ENCODE peak calls at places on chromosomes 3 and 15, in four cellular contexts. R, E, Z and U are unnamed samples.

GRCh38 chr3:132231633-132232032 is 85.6 kb upstream of the ACP3 start:
- DNase-seq in R (no peak), E (no peak), Z (no peak), U (peak)

GRCh38 chr15:78037328-78037727 is 40.2 kb downstream of the TBC1D2B start:
- DNase-seq in R (no peak), E (no peak), Z (no peak), U (no peak)

GRCh38 chr3:69297525-69297924 is 88.4 kb downstream of the FRMD4B start:
- DNase-seq in R (no peak), E (no peak), Z (no peak), U (no peak)

GRCh38 chr15:28269097-28269496 is 52.9 kb downstream of the HERC2 start:
- DNase-seq in R (no peak), E (no peak), Z (no peak), U (no peak)

GRCh38 chr3:105594219-105594618 is 227.5 kb downstream of the ALCAM start:
- DNase-seq in R (no peak), E (no peak), Z (no peak), U (no peak)

GRCh38 chr3:14266361-14266760 is 87.7 kb downstream of the LSM3 start:
- DNase-seq in R (no peak), E (no peak), Z (no peak), U (no peak)

GRCh38 chr3:113910966-113911365 is 36.8 kb upstream of the ZDHHC23 start:
- DNase-seq in R (no peak), E (no peak), Z (no peak), U (no peak)

GRCh38 chr15:68612979-68613740 is 34.4 kb downstream of the CORO2B start:
- DNase-seq in R (peak), E (no peak), Z (no peak), U (no peak)

GRCh38 chr3:52810923-52811322 is 16.3 kb downstream of the ITIH3 start:
- DNase-seq in R (no peak), E (no peak), Z (no peak), U (no peak)

GRCh38 chr15:73691398-73691797 is 7.2 kb downstream of the CD276 start:
- DNase-seq in R (peak), E (no peak), Z (no peak), U (peak)

GRCh38 chr3:186275436-186275835 is 86.6 kb downstream of the DGKG start:
- DNase-seq in R (no peak), E (no peak), Z (no peak), U (no peak)

GRCh38 chr3:38978729-38979128 is 73.0 kb downstream of the SCN11A start:
- DNase-seq in R (no peak), E (no peak), Z (no peak), U (no peak)

GRCh38 chr3:124965413-124965812 is 30.9 kb upstream of the MUC13 start:
- DNase-seq in R (no peak), E (no peak), Z (peak), U (no peak)

GRCh38 chr15:72952151-72952550 is 100.1 kb upstream of the NEO1 start:
- DNase-seq in R (no peak), E (no peak), Z (no peak), U (no peak)

GRCh38 chr15:56532766-56533455 is 68.0 kb upstream of the MNS1 start:
- DNase-seq in R (no peak), E (no peak), Z (no peak), U (no peak)

GRCh38 chr3:11679964-11680363 is 36.2 kb upstream of the VGLL4 start:
- DNase-seq in R (no peak), E (no peak), Z (no peak), U (no peak)
- TF ChIP-seq CREM in R (no peak), E (no peak), Z (no peak), U (no peak)

GRCh38 chr15:81977464-81977863 is 68.4 kb downstream of the MEX3B start:
- DNase-seq in R (no peak), E (no peak), Z (no peak), U (no peak)

GRCh38 chr15:81987628-81988027 is 58.2 kb downstream of the MEX3B start:
- DNase-seq in R (no peak), E (no peak), Z (no peak), U (no peak)

GRCh38 chr15:81981888-81982287 is 63.9 kb downstream of the MEX3B start:
- DNase-seq in R (no peak), E (no peak), Z (no peak), U (no peak)

GRCh38 chr15:81982808-81983207 is 63.0 kb downstream of the MEX3B start:
- DNase-seq in R (no peak), E (no peak), Z (no peak), U (no peak)
- TF ChIP-seq SP1 in R (no peak), E (no peak), Z (no peak), U (no peak)

GRCh38 chr3:21826416-21826815 is 75.4 kb upstream of the ZNF385D start:
- DNase-seq in R (no peak), E (no peak), Z (no peak), U (no peak)
- TF ChIP-seq CREM in R (no peak), E (no peak), Z (no peak), U (no peak)

GRCh38 chr15:43529587-43530345 is 12.4 kb downstream of the MAP1A start:
- DNase-seq in R (peak), E (no peak), Z (no peak), U (no peak)

GRCh38 chr15:43527802-43528541 is 10.6 kb downstream of the MAP1A start:
- DNase-seq in R (peak), E (no peak), Z (no peak), U (no peak)

GRCh38 chr15:43529141-43529540 is 11.7 kb downstream of the MAP1A start:
- DNase-seq in R (peak), E (no peak), Z (no peak), U (no peak)

GRCh38 chr15:43528542-43529007 is 11.2 kb downstream of the MAP1A start:
- DNase-seq in R (no peak), E (no peak), Z (no peak), U (no peak)

DNA sequence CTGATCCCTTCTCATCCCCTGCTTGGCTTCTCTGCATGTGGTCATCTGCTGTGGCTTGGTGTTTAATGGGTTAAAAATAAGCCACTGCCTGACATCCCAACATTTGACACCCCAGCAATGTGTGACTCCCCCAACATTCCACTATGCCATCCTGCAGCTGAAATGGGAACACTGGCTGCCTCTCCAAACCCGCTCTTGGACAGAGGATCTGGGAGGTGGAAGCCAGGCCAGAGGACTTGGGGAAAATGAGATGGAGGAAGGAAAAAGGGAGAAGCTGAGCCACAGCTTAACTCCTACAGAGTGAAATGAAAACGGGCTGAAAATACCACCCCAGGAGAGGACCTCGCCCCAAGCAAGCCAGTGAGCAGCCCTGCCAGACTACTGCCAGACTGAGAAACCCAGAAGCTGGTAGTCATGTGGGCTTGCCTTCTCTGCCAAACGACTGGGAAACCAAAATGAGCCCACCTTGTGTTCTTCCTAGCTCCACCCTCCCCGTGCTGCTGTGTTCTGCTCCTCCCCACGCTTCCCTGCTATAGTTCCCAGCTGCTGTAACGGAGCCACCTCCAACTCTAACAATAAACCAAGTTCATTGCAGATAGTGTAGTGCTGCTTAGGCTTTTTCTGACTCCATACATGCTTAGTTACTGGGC is 13.7 kb downstream of the MAP1A start:
- DNase-seq in R (no peak), E (no peak), Z (no peak), U (no peak)
- TF ChIP-seq SP1 in R (no peak), E (no peak), Z (no peak), U (no peak)

GRCh38 chr15:52257734-52258062 is 37.9 kb downstream of the MYO5C start:
- DNase-seq in R (no peak), E (no peak), Z (no peak), U (no peak)

GRCh38 chr15:52258461-52258860 is 37.1 kb downstream of the MYO5C start:
- DNase-seq in R (no peak), E (no peak), Z (no peak), U (no peak)

GRCh38 chr15:52261026-52261425 is 34.6 kb downstream of the MYO5C start:
- DNase-seq in R (no peak), E (no peak), Z (no peak), U (no peak)

GRCh38 chr15:52261498-52262242 is 33.9 kb downstream of the MYO5C start:
- DNase-seq in R (no peak), E (no peak), Z (peak), U (peak)

DNA sequence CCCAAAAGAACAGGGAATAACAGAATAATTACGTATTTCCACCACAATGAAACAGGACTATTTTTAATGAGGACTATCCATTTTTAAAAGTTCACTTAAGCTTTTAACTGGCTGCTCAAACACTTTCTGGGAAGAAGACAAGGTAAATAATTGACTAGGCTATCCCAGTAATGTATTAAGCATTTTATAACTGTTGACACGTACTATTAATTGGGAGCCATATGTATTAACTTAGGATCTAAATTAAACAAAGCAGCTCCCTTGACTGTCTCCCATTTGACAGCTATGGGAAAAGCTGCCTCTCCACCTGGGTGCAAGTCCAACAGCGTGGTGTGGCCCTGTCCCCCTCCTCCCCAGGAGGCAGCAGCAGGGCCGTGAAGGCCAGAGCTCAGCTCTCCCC is 36.1 kb downstream of the MYO5C start:
- DNase-seq in R (no peak), E (no peak), Z (no peak), U (no peak)
- TF ChIP-seq CREM in R (no peak), E (no peak), Z (no peak), U (no peak)